ENCODE peak calls at places on chromosomes 3 and 15, in ten cellular contexts. One of them, this sample, is unnamed.
A peak's percentile ranks its signal among the peaks of the same experiment; 100 is the strongest.

GRCh38 chr3:20857636-20858035 is 671.6 kb upstream of the SGO1 start:
- DNase-seq in activated CD4-positive, alpha-beta memory T cell treated with anti-CD3 and anti-CD28 coated beads, Interleukin-2, amount 10 ng/mL, durations not matched to agents 7 days and 5 days: no peak
- DNase-seq in uterus: no peak
- DNase-seq in stomach: no peak
- DNase-seq in SW480: no peak
- DNase-seq in HEK293T: no peak
- DNase-seq in hippocampal formation: no peak
- DNase-seq in glutamatergic neuron: no peak
- DNase-seq in KBM-7: no peak
- DNase-seq in NCI-H1092: no peak
- DNase-seq in this sample: no peak

GRCh38 chr3:187066228-187066995 is 72.9 kb downstream of the RPL39L start:
- DNase-seq in activated CD4-positive, alpha-beta memory T cell treated with anti-CD3 and anti-CD28 coated beads, Interleukin-2, amount 10 ng/mL, durations not matched to agents 7 days and 5 days: peak; percentile 45
- DNase-seq in uterus: no peak
- DNase-seq in stomach: no peak
- DNase-seq in SW480: peak; percentile 64
- DNase-seq in HEK293T: peak; percentile 44
- DNase-seq in hippocampal formation: no peak
- DNase-seq in glutamatergic neuron: no peak
- DNase-seq in KBM-7: peak; percentile 65
- DNase-seq in NCI-H1092: no peak
- DNase-seq in this sample: peak; percentile 5

GRCh38 chr3:53158700-53159414 is 2.2 kb upstream of the PRKCD start:
- DNase-seq in activated CD4-positive, alpha-beta memory T cell treated with anti-CD3 and anti-CD28 coated beads, Interleukin-2, amount 10 ng/mL, durations not matched to agents 7 days and 5 days: no peak
- DNase-seq in uterus: no peak
- DNase-seq in stomach: no peak
- DNase-seq in SW480: no peak
- DNase-seq in HEK293T: no peak
- DNase-seq in hippocampal formation: no peak
- DNase-seq in glutamatergic neuron: no peak
- DNase-seq in KBM-7: no peak
- DNase-seq in NCI-H1092: no peak
- DNase-seq in this sample: no peak

GRCh38 chr15:27861171-27861570 is 237.9 kb downstream of the OCA2 start:
- DNase-seq in activated CD4-positive, alpha-beta memory T cell treated with anti-CD3 and anti-CD28 coated beads, Interleukin-2, amount 10 ng/mL, durations not matched to agents 7 days and 5 days: no peak
- DNase-seq in uterus: no peak
- DNase-seq in stomach: no peak
- DNase-seq in SW480: no peak
- DNase-seq in HEK293T: no peak
- DNase-seq in hippocampal formation: no peak
- DNase-seq in glutamatergic neuron: no peak
- DNase-seq in KBM-7: no peak
- DNase-seq in NCI-H1092: no peak
- DNase-seq in this sample: no peak

GRCh38 chr3:165544432-165544831 is 292.8 kb downstream of the BCHE start:
- DNase-seq in activated CD4-positive, alpha-beta memory T cell treated with anti-CD3 and anti-CD28 coated beads, Interleukin-2, amount 10 ng/mL, durations not matched to agents 7 days and 5 days: no peak
- DNase-seq in uterus: no peak
- DNase-seq in stomach: no peak
- DNase-seq in SW480: no peak
- DNase-seq in HEK293T: no peak
- DNase-seq in hippocampal formation: no peak
- DNase-seq in glutamatergic neuron: no peak
- DNase-seq in KBM-7: no peak
- DNase-seq in NCI-H1092: no peak
- DNase-seq in this sample: no peak

GRCh38 chr15:83889995-83890394 is 236.1 kb downstream of the ADAMTSL3 start:
- DNase-seq in activated CD4-positive, alpha-beta memory T cell treated with anti-CD3 and anti-CD28 coated beads, Interleukin-2, amount 10 ng/mL, durations not matched to agents 7 days and 5 days: no peak
- DNase-seq in uterus: no peak
- DNase-seq in stomach: no peak
- DNase-seq in SW480: no peak
- DNase-seq in HEK293T: no peak
- DNase-seq in hippocampal formation: no peak
- DNase-seq in glutamatergic neuron: no peak
- DNase-seq in KBM-7: no peak
- DNase-seq in NCI-H1092: no peak
- DNase-seq in this sample: no peak

GRCh38 chr15:69797051-69797595 is 300.6 kb downstream of the TLE3 start:
- DNase-seq in activated CD4-positive, alpha-beta memory T cell treated with anti-CD3 and anti-CD28 coated beads, Interleukin-2, amount 10 ng/mL, durations not matched to agents 7 days and 5 days: no peak
- DNase-seq in uterus: no peak
- DNase-seq in stomach: no peak
- DNase-seq in SW480: no peak
- DNase-seq in HEK293T: no peak
- DNase-seq in hippocampal formation: no peak
- DNase-seq in glutamatergic neuron: no peak
- DNase-seq in KBM-7: no peak
- DNase-seq in NCI-H1092: no peak
- DNase-seq in this sample: no peak

GRCh38 chr3:81592101-81592500 is 169.3 kb downstream of the GBE1 start:
- DNase-seq in activated CD4-positive, alpha-beta memory T cell treated with anti-CD3 and anti-CD28 coated beads, Interleukin-2, amount 10 ng/mL, durations not matched to agents 7 days and 5 days: no peak
- DNase-seq in uterus: no peak
- DNase-seq in stomach: no peak
- DNase-seq in SW480: no peak
- DNase-seq in HEK293T: no peak
- DNase-seq in hippocampal formation: no peak
- DNase-seq in glutamatergic neuron: no peak
- DNase-seq in KBM-7: no peak
- DNase-seq in NCI-H1092: no peak
- DNase-seq in this sample: no peak

GRCh38 chr15:29252231-29252630 is 17.4 kb downstream of the NSMCE3 start:
- DNase-seq in activated CD4-positive, alpha-beta memory T cell treated with anti-CD3 and anti-CD28 coated beads, Interleukin-2, amount 10 ng/mL, durations not matched to agents 7 days and 5 days: no peak
- DNase-seq in uterus: no peak
- DNase-seq in stomach: no peak
- DNase-seq in SW480: no peak
- DNase-seq in HEK293T: no peak
- DNase-seq in hippocampal formation: no peak
- DNase-seq in glutamatergic neuron: no peak
- DNase-seq in KBM-7: no peak
- DNase-seq in NCI-H1092: no peak
- DNase-seq in this sample: no peak

GRCh38 chr3:172138031-172138538 is 98.7 kb downstream of the FNDC3B start:
- DNase-seq in activated CD4-positive, alpha-beta memory T cell treated with anti-CD3 and anti-CD28 coated beads, Interleukin-2, amount 10 ng/mL, durations not matched to agents 7 days and 5 days: no peak
- DNase-seq in uterus: no peak
- DNase-seq in stomach: no peak
- DNase-seq in SW480: no peak
- DNase-seq in HEK293T: no peak
- DNase-seq in hippocampal formation: no peak
- DNase-seq in glutamatergic neuron: no peak
- DNase-seq in KBM-7: no peak
- DNase-seq in NCI-H1092: no peak
- DNase-seq in this sample: no peak

GRCh38 chr3:126132751-126133511 is 47.5 kb downstream of the ALDH1L1 start:
- DNase-seq in activated CD4-positive, alpha-beta memory T cell treated with anti-CD3 and anti-CD28 coated beads, Interleukin-2, amount 10 ng/mL, durations not matched to agents 7 days and 5 days: no peak
- DNase-seq in uterus: peak; percentile 11
- DNase-seq in stomach: peak; percentile 22
- DNase-seq in SW480: no peak
- DNase-seq in HEK293T: no peak
- DNase-seq in hippocampal formation: no peak
- DNase-seq in glutamatergic neuron: no peak
- DNase-seq in KBM-7: no peak
- DNase-seq in NCI-H1092: no peak
- DNase-seq in this sample: peak; percentile 22

GRCh38 chr15:65085990-65086679 is 9.6 kb downstream of the KBTBD13 start:
- DNase-seq in activated CD4-positive, alpha-beta memory T cell treated with anti-CD3 and anti-CD28 coated beads, Interleukin-2, amount 10 ng/mL, durations not matched to agents 7 days and 5 days: no peak
- DNase-seq in uterus: no peak
- DNase-seq in stomach: peak; percentile 38
- DNase-seq in SW480: peak; percentile 48
- DNase-seq in HEK293T: peak; percentile 26
- DNase-seq in hippocampal formation: no peak
- DNase-seq in glutamatergic neuron: peak; percentile 58
- DNase-seq in KBM-7: peak; percentile 57
- DNase-seq in NCI-H1092: no peak
- DNase-seq in this sample: peak; percentile 62

GRCh38 chr3:49020335-49021212 is 1.3 kb upstream of the NDUFAF3 start:
- DNase-seq in activated CD4-positive, alpha-beta memory T cell treated with anti-CD3 and anti-CD28 coated beads, Interleukin-2, amount 10 ng/mL, durations not matched to agents 7 days and 5 days: peak; percentile 57
- DNase-seq in uterus: peak; percentile 51
- DNase-seq in stomach: peak; percentile 75
- DNase-seq in SW480: peak; percentile 52
- DNase-seq in HEK293T: no peak
- DNase-seq in hippocampal formation: no peak
- DNase-seq in glutamatergic neuron: no peak
- DNase-seq in KBM-7: peak; percentile 69
- DNase-seq in NCI-H1092: no peak
- DNase-seq in this sample: no peak

GRCh38 chr15:99546436-99547100 is 19.2 kb upstream of the MEF2A start:
- DNase-seq in activated CD4-positive, alpha-beta memory T cell treated with anti-CD3 and anti-CD28 coated beads, Interleukin-2, amount 10 ng/mL, durations not matched to agents 7 days and 5 days: no peak
- DNase-seq in uterus: no peak
- DNase-seq in stomach: no peak
- DNase-seq in SW480: peak; percentile 33
- DNase-seq in HEK293T: no peak
- DNase-seq in hippocampal formation: no peak
- DNase-seq in glutamatergic neuron: no peak
- DNase-seq in KBM-7: no peak
- DNase-seq in NCI-H1092: no peak
- DNase-seq in this sample: no peak

GRCh38 chr15:85482896-85483295 is 102.5 kb downstream of the AKAP13 start:
- DNase-seq in activated CD4-positive, alpha-beta memory T cell treated with anti-CD3 and anti-CD28 coated beads, Interleukin-2, amount 10 ng/mL, durations not matched to agents 7 days and 5 days: no peak
- DNase-seq in uterus: no peak
- DNase-seq in stomach: no peak
- DNase-seq in SW480: no peak
- DNase-seq in HEK293T: no peak
- DNase-seq in hippocampal formation: no peak
- DNase-seq in glutamatergic neuron: no peak
- DNase-seq in KBM-7: peak; percentile 81
- DNase-seq in NCI-H1092: no peak
- DNase-seq in this sample: no peak

GRCh38 chr15:81653259-81653658 is 279.2 kb upstream of the TMC3 start:
- DNase-seq in activated CD4-positive, alpha-beta memory T cell treated with anti-CD3 and anti-CD28 coated beads, Interleukin-2, amount 10 ng/mL, durations not matched to agents 7 days and 5 days: no peak
- DNase-seq in uterus: no peak
- DNase-seq in stomach: no peak
- DNase-seq in SW480: no peak
- DNase-seq in HEK293T: no peak
- DNase-seq in hippocampal formation: no peak
- DNase-seq in glutamatergic neuron: no peak
- DNase-seq in KBM-7: no peak
- DNase-seq in NCI-H1092: no peak
- DNase-seq in this sample: no peak

GRCh38 chr15:55915221-55915620 is 78.2 kb downstream of the NEDD4 start:
- DNase-seq in activated CD4-positive, alpha-beta memory T cell treated with anti-CD3 and anti-CD28 coated beads, Interleukin-2, amount 10 ng/mL, durations not matched to agents 7 days and 5 days: no peak
- DNase-seq in uterus: no peak
- DNase-seq in stomach: no peak
- DNase-seq in SW480: no peak
- DNase-seq in HEK293T: no peak
- DNase-seq in hippocampal formation: no peak
- DNase-seq in glutamatergic neuron: no peak
- DNase-seq in KBM-7: no peak
- DNase-seq in NCI-H1092: no peak
- DNase-seq in this sample: no peak

GRCh38 chr15:101017935-101018849 is 99.0 kb downstream of the LRRK1 start:
- DNase-seq in activated CD4-positive, alpha-beta memory T cell treated with anti-CD3 and anti-CD28 coated beads, Interleukin-2, amount 10 ng/mL, durations not matched to agents 7 days and 5 days: peak; percentile 7
- DNase-seq in uterus: no peak
- DNase-seq in stomach: no peak
- DNase-seq in SW480: no peak
- DNase-seq in HEK293T: no peak
- DNase-seq in hippocampal formation: no peak
- DNase-seq in glutamatergic neuron: no peak
- DNase-seq in KBM-7: peak; percentile 12
- DNase-seq in NCI-H1092: no peak
- DNase-seq in this sample: no peak

GRCh38 chr15:49832421-49832980 is 211.7 kb downstream of the DTWD1 start:
- DNase-seq in activated CD4-positive, alpha-beta memory T cell treated with anti-CD3 and anti-CD28 coated beads, Interleukin-2, amount 10 ng/mL, durations not matched to agents 7 days and 5 days: no peak
- DNase-seq in uterus: no peak
- DNase-seq in stomach: no peak
- DNase-seq in SW480: peak; percentile 68
- DNase-seq in HEK293T: no peak
- DNase-seq in hippocampal formation: no peak
- DNase-seq in glutamatergic neuron: no peak
- DNase-seq in KBM-7: no peak
- DNase-seq in NCI-H1092: no peak
- DNase-seq in this sample: peak; percentile 45

GRCh38 chr15:40091861-40092415 is 16.7 kb downstream of the BMF start:
- DNase-seq in activated CD4-positive, alpha-beta memory T cell treated with anti-CD3 and anti-CD28 coated beads, Interleukin-2, amount 10 ng/mL, durations not matched to agents 7 days and 5 days: no peak
- DNase-seq in uterus: peak; percentile 43
- DNase-seq in stomach: no peak
- DNase-seq in SW480: no peak
- DNase-seq in HEK293T: no peak
- DNase-seq in hippocampal formation: no peak
- DNase-seq in glutamatergic neuron: no peak
- DNase-seq in KBM-7: no peak
- DNase-seq in NCI-H1092: no peak
- DNase-seq in this sample: no peak

GRCh38 chr15:69997701-69998273 is 99.9 kb downstream of the TLE3 start:
- DNase-seq in activated CD4-positive, alpha-beta memory T cell treated with anti-CD3 and anti-CD28 coated beads, Interleukin-2, amount 10 ng/mL, durations not matched to agents 7 days and 5 days: no peak
- DNase-seq in uterus: no peak
- DNase-seq in stomach: peak; percentile 57
- DNase-seq in SW480: peak; percentile 91
- DNase-seq in HEK293T: no peak
- DNase-seq in hippocampal formation: peak; percentile 29
- DNase-seq in glutamatergic neuron: no peak
- DNase-seq in KBM-7: peak; percentile 34
- DNase-seq in NCI-H1092: peak; percentile 72
- DNase-seq in this sample: peak; percentile 26